ENCODE peak calls at places on chromosomes 5 and 9, in five cellular contexts. T is GM13976; C is fibroblast of gingiva; P is CD8-positive, alpha-beta memory T cell; L is NCI-H1436. A is an unnamed sample.

GRCh38 chr5:10452768-10453331 is 11.2 kb downstream of the ROPN1L start:
- DNase-seq in T (peak), C (peak), P (no peak), L (peak), A (peak)

GRCh38 chr5:77842247-77842646 is 66.1 kb upstream of the TBCA start:
- DNase-seq in T (no peak), C (no peak), P (no peak), L (no peak), A (no peak)

GRCh38 chr9:30997291-30997690 is 1387.2 kb upstream of the ACO1 start:
- DNase-seq in T (no peak), C (no peak), P (no peak), L (no peak), A (no peak)

GRCh38 chr9:126952180-126952960 is 37.8 kb downstream of the RALGPS1 start:
- DNase-seq in T (no peak), C (no peak), P (no peak), L (no peak), A (no peak)

GRCh38 chr5:175878544-175879438 is 7.4 kb downstream of the CPLX2 start:
- DNase-seq in T (no peak), C (no peak), P (no peak), L (no peak), A (no peak)

GRCh38 chr5:149367249-149367971 is 9.6 kb downstream of the PCYOX1L start:
- DNase-seq in T (peak), C (peak), P (peak), L (peak), A (peak)

GRCh38 chr5:154967419-154968024 is 26.6 kb downstream of the MRPL22 start:
- DNase-seq in T (no peak), C (no peak), P (no peak), L (no peak), A (peak)

GRCh38 chr9:113397077-113397696 is 3.9 kb downstream of the ALAD start:
- DNase-seq in T (no peak), C (no peak), P (no peak), L (no peak), A (no peak)

GRCh38 chr5:149271717-149272558 is at the start of gene AFAP1L1:
- DNase-seq in T (peak), C (peak), P (no peak), L (peak), A (peak)